ENCODE peak calls at places on chromosomes 16 and 17, in six cellular contexts. One of them, this sample, is unnamed.

GRCh38 chr17:45313927-45314760 is 2.7 kb downstream of the MAP3K14 start:
- DNase-seq in HepG2: no peak
- DNase-seq in K562: no peak
- DNase-seq in H1: no peak
- DNase-seq in GM12878: no peak
- DNase-seq in GM12892: no peak
- DNase-seq in this sample: no peak

GRCh38 chr17:76968707-76969597 is 100.7 kb downstream of the MGAT5B start:
- DNase-seq in H1: peak; percentile 96
- DNase-seq in K562: no peak
- DNase-seq in GM12878: no peak
- DNase-seq in HepG2: no peak
- DNase-seq in GM12892: no peak
- DNase-seq in this sample: peak; percentile 68

GRCh38 chr17:27396045-27396444 is 60.2 kb upstream of the KSR1 start:
- DNase-seq in GM12892: no peak
- DNase-seq in K562: no peak
- DNase-seq in GM12878: no peak
- DNase-seq in H1: no peak
- DNase-seq in HepG2: no peak
- DNase-seq in this sample: no peak

GRCh38 chr16:31472559-31473203 is 729 bp downstream of the TGFB1I1 start:
- DNase-seq in H1: no peak
- DNase-seq in HepG2: peak; percentile 58
- DNase-seq in GM12892: no peak
- DNase-seq in K562: peak; percentile 77
- DNase-seq in GM12878: no peak
- DNase-seq in this sample: peak; percentile 52

GRCh38 chr17:8225813-8226535 is 15.6 kb upstream of the AURKB start:
- DNase-seq in H1: no peak
- DNase-seq in HepG2: no peak
- DNase-seq in GM12892: no peak
- DNase-seq in GM12878: peak; percentile 68
- DNase-seq in K562: peak; percentile 20
- DNase-seq in this sample: no peak

GRCh38 chr17:27542841-27543463 is 86.7 kb downstream of the KSR1 start:
- DNase-seq in HepG2: peak; percentile 30
- DNase-seq in K562: no peak
- DNase-seq in GM12892: no peak
- DNase-seq in GM12878: no peak
- DNase-seq in H1: no peak
- DNase-seq in this sample: no peak

GRCh38 chr17:1120596-1121441 is 59.0 kb downstream of the ABR start:
- DNase-seq in HepG2: no peak
- DNase-seq in K562: no peak
- DNase-seq in H1: no peak
- DNase-seq in GM12892: no peak
- DNase-seq in GM12878: no peak
- DNase-seq in this sample: no peak

GRCh38 chr17:68344701-68345136 is 53.4 kb downstream of the ARSG start:
- DNase-seq in GM12878: no peak
- DNase-seq in HepG2: no peak
- DNase-seq in GM12892: no peak
- DNase-seq in K562: no peak
- DNase-seq in H1: no peak
- DNase-seq in this sample: no peak

GRCh38 chr16:75087040-75087979 is 29.3 kb downstream of the LDHD start:
- DNase-seq in GM12878: no peak
- DNase-seq in H1: no peak
- DNase-seq in GM12892: no peak
- DNase-seq in K562: peak; percentile 48
- DNase-seq in HepG2: peak; percentile 60
- DNase-seq in this sample: no peak

GRCh38 chr17:7208027-7208571 is 11.5 kb downstream of the DLG4 start:
- DNase-seq in K562: no peak
- DNase-seq in GM12892: no peak
- DNase-seq in H1: no peak
- DNase-seq in HepG2: no peak
- DNase-seq in GM12878: no peak
- DNase-seq in this sample: no peak

GRCh38 chr16:22633794-22634193 is 123.1 kb downstream of the NPIPB5 start:
- DNase-seq in GM12878: no peak
- DNase-seq in GM12892: no peak
- DNase-seq in HepG2: no peak
- DNase-seq in K562: no peak
- DNase-seq in H1: no peak
- DNase-seq in this sample: no peak

GRCh38 chr17:67246648-67247415 is 1.8 kb upstream of the HELZ start:
- DNase-seq in H1: peak; percentile 54
- DNase-seq in HepG2: peak; percentile 97
- DNase-seq in K562: peak; percentile 52
- DNase-seq in GM12878: peak; percentile 89
- DNase-seq in GM12892: peak; percentile 15
- DNase-seq in this sample: no peak

GRCh38 chr17:57253307-57254065 is 2.8 kb upstream of the MSI2 start:
- DNase-seq in K562: no peak
- DNase-seq in GM12878: no peak
- DNase-seq in GM12892: no peak
- DNase-seq in HepG2: no peak
- DNase-seq in H1: no peak
- DNase-seq in this sample: no peak

GRCh38 chr17:35890774-35891155 is 10.6 kb upstream of the CCL5 start:
- DNase-seq in GM12878: no peak
- DNase-seq in GM12892: no peak
- DNase-seq in H1: no peak
- DNase-seq in K562: no peak
- DNase-seq in HepG2: no peak
- DNase-seq in this sample: no peak

GRCh38 chr17:57875109-57876022 is 25.5 kb upstream of the MRPS23 start:
- DNase-seq in GM12892: no peak
- DNase-seq in HepG2: peak; percentile 93
- DNase-seq in GM12878: no peak
- DNase-seq in H1: peak; percentile 72
- DNase-seq in K562: peak; percentile 74
- DNase-seq in this sample: no peak

GRCh38 chr17:32861979-32862378 is 14.9 kb downstream of the MYO1D start:
- DNase-seq in GM12892: no peak
- DNase-seq in GM12878: no peak
- DNase-seq in H1: no peak
- DNase-seq in K562: no peak
- DNase-seq in HepG2: no peak
- DNase-seq in this sample: no peak

GRCh38 chr16:11980167-11980844 is 3.8 kb downstream of the SNX29 start:
- DNase-seq in K562: no peak
- DNase-seq in GM12892: no peak
- DNase-seq in GM12878: peak; percentile 85
- DNase-seq in HepG2: no peak
- DNase-seq in H1: no peak
- DNase-seq in this sample: no peak

GRCh38 chr17:74790206-74791066 is 14.3 kb upstream of the NAT9 start:
- DNase-seq in K562: no peak
- DNase-seq in GM12878: no peak
- DNase-seq in H1: no peak
- DNase-seq in GM12892: no peak
- DNase-seq in HepG2: no peak
- DNase-seq in this sample: no peak

GRCh38 chr17:2571523-2572303 is 21.7 kb upstream of the PAFAH1B1 start:
- DNase-seq in GM12878: peak; percentile 61
- DNase-seq in HepG2: no peak
- DNase-seq in GM12892: no peak
- DNase-seq in K562: no peak
- DNase-seq in H1: no peak
- DNase-seq in this sample: peak; percentile 37

GRCh38 chr16:51630051-51630450 is 479.0 kb upstream of the SALL1 start:
- DNase-seq in GM12892: no peak
- DNase-seq in K562: no peak
- DNase-seq in H1: peak; percentile 54
- DNase-seq in HepG2: no peak
- DNase-seq in GM12878: no peak
- DNase-seq in this sample: no peak

DNA sequence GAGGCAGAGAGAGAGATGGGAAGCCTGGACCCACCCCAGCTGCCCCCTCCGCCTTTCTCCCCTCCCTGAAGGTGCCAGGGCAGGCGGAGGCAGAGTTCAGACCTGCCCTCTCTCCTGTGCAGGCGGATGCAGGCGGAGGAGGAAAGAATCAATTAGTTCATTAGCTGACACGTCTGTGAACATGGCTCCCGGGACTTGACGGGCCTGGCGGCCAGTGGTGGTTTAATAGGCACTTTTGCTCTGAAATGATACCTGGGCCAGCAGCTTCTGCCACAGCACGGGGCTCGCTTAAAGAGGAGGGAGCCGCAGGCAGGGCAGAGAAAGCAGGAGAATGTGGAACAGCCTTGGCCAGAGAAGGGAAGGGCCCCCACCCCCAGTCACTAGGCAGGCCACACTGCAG is 98.1 kb downstream of the SDK2 start:
- DNase-seq in HepG2: no peak
- DNase-seq in H1: no peak
- DNase-seq in GM12878: no peak
- DNase-seq in GM12892: no peak
- DNase-seq in K562: no peak
- DNase-seq in this sample: no peak
- TF ChIP-seq TAF1 in HepG2: no peak
- TF ChIP-seq TAF1 in H1: no peak
- TF ChIP-seq TAF1 in GM12878: no peak
- TF ChIP-seq TAF1 in GM12892: no peak
- TF ChIP-seq TAF1 in K562: no peak
- TF ChIP-seq TAF1 in this sample: no peak

DNA sequence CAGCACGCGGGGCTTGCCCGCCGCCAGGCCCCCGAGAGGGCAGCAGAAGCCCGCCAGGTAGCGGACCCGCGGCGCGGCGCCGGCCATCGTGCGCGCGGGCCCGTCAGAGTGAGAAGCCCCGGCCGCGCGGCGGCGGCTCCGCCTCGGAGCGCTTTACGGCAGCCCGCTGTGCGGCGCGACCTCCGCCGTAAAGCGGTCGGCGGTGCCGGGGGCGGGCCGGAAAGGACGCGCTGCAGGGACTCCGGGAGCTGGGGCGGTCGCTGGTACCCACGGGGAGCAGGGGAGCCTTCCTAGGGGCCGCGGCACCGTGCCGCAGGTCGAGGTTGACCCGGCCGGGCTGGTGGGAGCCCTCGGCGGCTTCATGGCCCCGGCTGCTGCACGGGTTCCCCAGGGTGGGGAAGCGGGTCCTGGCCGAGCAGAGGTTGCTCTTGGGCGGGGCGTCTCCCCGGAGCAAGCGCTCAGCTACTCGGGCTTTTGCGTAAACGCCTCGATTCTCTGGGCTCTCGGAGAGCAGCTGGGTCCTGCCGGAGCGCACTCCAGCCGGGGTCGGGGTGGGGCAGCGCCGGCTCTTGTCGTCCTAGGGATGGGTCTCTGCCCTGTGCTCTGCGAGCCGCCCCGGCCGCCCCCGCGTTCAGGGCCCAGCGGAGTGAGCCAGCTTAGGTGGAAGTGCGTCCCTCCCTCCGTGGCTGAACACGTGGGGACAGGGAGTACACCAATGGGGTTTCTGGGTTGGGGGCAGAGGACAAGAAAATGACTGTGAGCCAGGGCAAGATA is at the start of gene FAAP100:
- DNase-seq in K562: peak; percentile 75
- DNase-seq in HepG2: peak; percentile 63
- DNase-seq in H1: no peak
- DNase-seq in GM12878: peak; percentile 30
- DNase-seq in GM12892: peak; percentile 97
- DNase-seq in this sample: peak; percentile 97
- TF ChIP-seq POLR2A in K562: peak; percentile 21
- TF ChIP-seq POLR2A in HepG2: peak; percentile 66
- TF ChIP-seq POLR2A in H1: no peak
- TF ChIP-seq POLR2A in GM12878: peak; percentile 84
- TF ChIP-seq POLR2A in GM12892: peak; percentile 89
- TF ChIP-seq POLR2A in this sample: peak; percentile 77

GRCh38 chr16:84603115-84603816 is 14.6 kb downstream of the COTL1 start:
- DNase-seq in GM12892: no peak
- DNase-seq in GM12878: no peak
- DNase-seq in H1: no peak
- DNase-seq in HepG2: no peak
- DNase-seq in K562: no peak
- DNase-seq in this sample: no peak
- TF ChIP-seq TAF1 in GM12892: no peak
- TF ChIP-seq TAF1 in GM12878: no peak
- TF ChIP-seq TAF1 in H1: no peak
- TF ChIP-seq TAF1 in HepG2: no peak
- TF ChIP-seq TAF1 in K562: no peak
- TF ChIP-seq TAF1 in this sample: no peak

GRCh38 chr17:18182978-18183333 is 672 bp upstream of the ALKBH5 start:
- DNase-seq in GM12878: no peak
- DNase-seq in H1: no peak
- DNase-seq in GM12892: peak; percentile 80
- DNase-seq in K562: peak; percentile 62
- DNase-seq in HepG2: no peak
- DNase-seq in this sample: peak; percentile 77

GRCh38 chr17:18182190-18182977 is 1.2 kb upstream of the ALKBH5 start:
- DNase-seq in K562: no peak
- DNase-seq in H1: no peak
- DNase-seq in GM12878: no peak
- DNase-seq in GM12892: no peak
- DNase-seq in HepG2: no peak
- DNase-seq in this sample: no peak

GRCh38 chr17:18184143-18185007 is 747 bp downstream of the ALKBH5 start:
- DNase-seq in HepG2: no peak
- DNase-seq in GM12878: no peak
- DNase-seq in K562: peak; percentile 59
- DNase-seq in GM12892: no peak
- DNase-seq in H1: no peak
- DNase-seq in this sample: peak; percentile 37

GRCh38 chr17:18185391-18185790 is 1.8 kb downstream of the ALKBH5 start:
- DNase-seq in H1: no peak
- DNase-seq in HepG2: no peak
- DNase-seq in K562: no peak
- DNase-seq in GM12892: no peak
- DNase-seq in GM12878: no peak
- DNase-seq in this sample: no peak

DNA sequence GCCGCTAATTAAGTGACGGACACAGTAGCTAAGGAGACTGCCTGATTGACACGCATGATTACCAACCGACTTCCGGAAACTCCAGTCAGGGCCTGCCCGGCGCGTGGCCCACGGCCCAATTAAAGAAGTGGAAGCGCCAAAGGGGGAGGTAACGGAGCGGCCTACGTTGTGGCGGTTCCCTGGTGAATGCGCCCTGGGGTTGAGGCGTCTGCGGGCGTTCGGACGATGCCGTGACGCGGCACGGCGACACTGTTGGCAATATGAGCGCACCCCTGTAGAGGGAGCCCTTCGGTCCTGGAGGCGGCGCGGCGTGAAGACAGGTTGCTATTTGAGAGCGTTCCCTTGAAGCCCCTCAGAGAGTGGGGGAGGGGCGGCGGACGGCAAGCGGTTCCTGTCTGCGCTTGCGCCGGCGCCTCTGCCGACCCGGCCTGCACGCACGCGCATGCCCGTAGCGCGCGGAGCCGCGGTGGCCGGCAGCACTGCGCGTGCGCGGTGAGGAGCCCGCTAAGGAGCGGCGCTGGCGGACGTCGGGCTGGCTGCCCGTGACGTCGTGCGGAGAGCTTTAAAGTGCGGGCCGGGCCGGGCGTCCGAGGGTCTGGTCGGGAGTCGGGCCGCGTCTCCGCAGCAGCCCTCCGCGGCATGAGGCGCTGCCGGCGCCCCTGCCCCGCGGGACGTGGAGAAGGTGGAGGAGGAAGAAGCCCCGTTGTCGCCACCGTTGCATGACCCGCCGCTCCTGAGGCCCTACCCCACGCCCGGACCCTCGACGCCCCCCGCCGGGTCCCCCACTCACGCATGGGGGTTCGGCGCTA is at the start of gene ALKBH5:
- DNase-seq in K562: peak; percentile 97
- DNase-seq in GM12878: peak; percentile 97
- DNase-seq in GM12892: peak; percentile 98
- DNase-seq in H1: peak; percentile 95
- DNase-seq in HepG2: peak; percentile 99
- DNase-seq in this sample: peak; percentile 98
- TF ChIP-seq POLR2A in K562: peak; percentile 63
- TF ChIP-seq POLR2A in GM12878: peak; percentile 77
- TF ChIP-seq POLR2A in GM12892: peak; percentile 64
- TF ChIP-seq POLR2A in H1: no peak
- TF ChIP-seq POLR2A in HepG2: peak; percentile 12
- TF ChIP-seq POLR2A in this sample: no peak